ENCODE peak calls at places on chromosomes 11 and 22, in nine cellular contexts. One of them, this sample, is unnamed. For H3K4me1, the result is how much of the 10 kb centered on the place peaks cover.

GRCh38 chr11:87223816-87224215 is 186.1 kb downstream of the TMEM135 start:
- DNase-seq in MM.1S: no peak
- DNase-seq in naive thymus-derived CD4-positive, alpha-beta T cell: no peak
- DNase-seq in esophagus squamous epithelium: no peak
- DNase-seq in PC-9: no peak
- DNase-seq in breast epithelium: no peak
- DNase-seq in iPS DF 6.9: no peak
- DNase-seq in heart left ventricle: no peak
- DNase-seq in psoas muscle: no peak
- DNase-seq in this sample: no peak

GRCh38 chr11:114438303-114438702 is 964 bp upstream of the REXO2 start:
- DNase-seq in PC-9: peak
- DNase-seq in iPS DF 6.9: no peak
- DNase-seq in psoas muscle: no peak
- DNase-seq in naive thymus-derived CD4-positive, alpha-beta T cell: no peak
- DNase-seq in MM.1S: no peak
- DNase-seq in esophagus squamous epithelium: no peak
- DNase-seq in heart left ventricle: no peak
- DNase-seq in breast epithelium: no peak
- DNase-seq in this sample: no peak

GRCh38 chr11:93396356-93396755 is 65.8 kb downstream of the DEUP1 start:
- DNase-seq in PC-9: no peak
- DNase-seq in breast epithelium: no peak
- DNase-seq in psoas muscle: no peak
- DNase-seq in iPS DF 6.9: no peak
- DNase-seq in MM.1S: no peak
- DNase-seq in esophagus squamous epithelium: no peak
- DNase-seq in heart left ventricle: no peak
- DNase-seq in naive thymus-derived CD4-positive, alpha-beta T cell: no peak
- DNase-seq in this sample: no peak

GRCh38 chr22:44571566-44572413 is 73.8 kb upstream of the RTL6 start:
- DNase-seq in iPS DF 6.9: no peak
- DNase-seq in breast epithelium: no peak
- DNase-seq in heart left ventricle: peak
- DNase-seq in MM.1S: no peak
- DNase-seq in psoas muscle: peak
- DNase-seq in PC-9: no peak
- DNase-seq in esophagus squamous epithelium: no peak
- DNase-seq in naive thymus-derived CD4-positive, alpha-beta T cell: peak
- DNase-seq in this sample: no peak

GRCh38 chr22:17085277-17086091 is 684 bp downstream of the IL17RA start:
- DNase-seq in iPS DF 6.9: no peak
- DNase-seq in naive thymus-derived CD4-positive, alpha-beta T cell: peak
- DNase-seq in psoas muscle: peak
- DNase-seq in PC-9: no peak
- DNase-seq in breast epithelium: peak
- DNase-seq in heart left ventricle: peak
- DNase-seq in esophagus squamous epithelium: no peak
- DNase-seq in MM.1S: no peak
- DNase-seq in this sample: peak

GRCh38 chr22:24148586-24148985 is 32.7 kb upstream of the SUSD2 start:
- DNase-seq in PC-9: no peak
- DNase-seq in MM.1S: no peak
- DNase-seq in iPS DF 6.9: no peak
- DNase-seq in esophagus squamous epithelium: no peak
- DNase-seq in heart left ventricle: no peak
- DNase-seq in breast epithelium: no peak
- DNase-seq in psoas muscle: no peak
- DNase-seq in naive thymus-derived CD4-positive, alpha-beta T cell: no peak
- DNase-seq in this sample: no peak

GRCh38 chr11:103035656-103036434 is 56.1 kb downstream of the DCUN1D5 start:
- DNase-seq in heart left ventricle: no peak
- DNase-seq in PC-9: peak
- DNase-seq in naive thymus-derived CD4-positive, alpha-beta T cell: peak
- DNase-seq in breast epithelium: no peak
- DNase-seq in psoas muscle: no peak
- DNase-seq in iPS DF 6.9: peak
- DNase-seq in esophagus squamous epithelium: no peak
- DNase-seq in MM.1S: peak
- DNase-seq in this sample: peak

GRCh38 chr11:27040302-27041115 is at the start of gene BBOX1:
- DNase-seq in iPS DF 6.9: no peak
- DNase-seq in breast epithelium: peak
- DNase-seq in psoas muscle: no peak
- DNase-seq in MM.1S: no peak
- DNase-seq in heart left ventricle: no peak
- DNase-seq in esophagus squamous epithelium: no peak
- DNase-seq in PC-9: peak
- DNase-seq in naive thymus-derived CD4-positive, alpha-beta T cell: no peak
- DNase-seq in this sample: no peak

GRCh38 chr11:68036717-68037239 is 2.0 kb upstream of the TCIRG1 start:
- DNase-seq in naive thymus-derived CD4-positive, alpha-beta T cell: no peak
- DNase-seq in heart left ventricle: peak
- DNase-seq in esophagus squamous epithelium: no peak
- DNase-seq in iPS DF 6.9: no peak
- DNase-seq in psoas muscle: peak
- DNase-seq in MM.1S: no peak
- DNase-seq in breast epithelium: peak
- DNase-seq in PC-9: no peak
- DNase-seq in this sample: peak

GRCh38 chr11:74948546-74948897 is 369 bp downstream of the XRRA1 start:
- DNase-seq in MM.1S: no peak
- DNase-seq in naive thymus-derived CD4-positive, alpha-beta T cell: no peak
- DNase-seq in heart left ventricle: no peak
- DNase-seq in breast epithelium: no peak
- DNase-seq in iPS DF 6.9: no peak
- DNase-seq in esophagus squamous epithelium: no peak
- DNase-seq in psoas muscle: no peak
- DNase-seq in PC-9: peak
- DNase-seq in this sample: no peak

GRCh38 chr11:95485115-95485900 is 254.3 kb upstream of the SESN3 start:
- DNase-seq in esophagus squamous epithelium: no peak
- DNase-seq in MM.1S: no peak
- DNase-seq in PC-9: no peak
- DNase-seq in naive thymus-derived CD4-positive, alpha-beta T cell: no peak
- DNase-seq in breast epithelium: no peak
- DNase-seq in psoas muscle: no peak
- DNase-seq in iPS DF 6.9: no peak
- DNase-seq in heart left ventricle: no peak
- DNase-seq in this sample: no peak

GRCh38 chr11:124977006-124977405 is 23.0 kb downstream of the CCDC15 start:
- DNase-seq in esophagus squamous epithelium: no peak
- DNase-seq in psoas muscle: no peak
- DNase-seq in breast epithelium: no peak
- DNase-seq in iPS DF 6.9: no peak
- DNase-seq in naive thymus-derived CD4-positive, alpha-beta T cell: no peak
- DNase-seq in PC-9: no peak
- DNase-seq in MM.1S: no peak
- DNase-seq in heart left ventricle: no peak
- DNase-seq in this sample: no peak

GRCh38 chr11:75160328-75160757 is 9.4 kb downstream of the SLCO2B1 start:
- DNase-seq in MM.1S: no peak
- DNase-seq in heart left ventricle: no peak
- DNase-seq in naive thymus-derived CD4-positive, alpha-beta T cell: no peak
- DNase-seq in breast epithelium: no peak
- DNase-seq in PC-9: no peak
- DNase-seq in iPS DF 6.9: no peak
- DNase-seq in esophagus squamous epithelium: no peak
- DNase-seq in psoas muscle: no peak
- DNase-seq in this sample: no peak

GRCh38 chr22:45499746-45500145 is 2.9 kb upstream of the FBLN1 start:
- DNase-seq in psoas muscle: peak
- DNase-seq in PC-9: peak
- DNase-seq in naive thymus-derived CD4-positive, alpha-beta T cell: no peak
- DNase-seq in heart left ventricle: peak
- DNase-seq in iPS DF 6.9: no peak
- DNase-seq in breast epithelium: no peak
- DNase-seq in esophagus squamous epithelium: no peak
- DNase-seq in MM.1S: no peak
- DNase-seq in this sample: no peak

GRCh38 chr22:44224166-44224565 is 43.4 kb downstream of the PARVG start:
- DNase-seq in PC-9: no peak
- DNase-seq in psoas muscle: no peak
- DNase-seq in esophagus squamous epithelium: no peak
- DNase-seq in naive thymus-derived CD4-positive, alpha-beta T cell: peak
- DNase-seq in iPS DF 6.9: no peak
- DNase-seq in breast epithelium: peak
- DNase-seq in heart left ventricle: no peak
- DNase-seq in MM.1S: no peak
- DNase-seq in this sample: no peak

GRCh38 chr11:808427-809286 is 1.1 kb upstream of the RPLP2 start:
- DNase-seq in PC-9: peak
- DNase-seq in esophagus squamous epithelium: no peak
- DNase-seq in naive thymus-derived CD4-positive, alpha-beta T cell: no peak
- DNase-seq in breast epithelium: no peak
- DNase-seq in iPS DF 6.9: no peak
- DNase-seq in heart left ventricle: peak
- DNase-seq in psoas muscle: peak
- DNase-seq in MM.1S: peak
- DNase-seq in this sample: peak

GRCh38 chr11:3950996-3951662 is 95.7 kb downstream of the STIM1 start:
- DNase-seq in heart left ventricle: no peak
- DNase-seq in psoas muscle: no peak
- DNase-seq in MM.1S: peak
- DNase-seq in PC-9: no peak
- DNase-seq in breast epithelium: no peak
- DNase-seq in naive thymus-derived CD4-positive, alpha-beta T cell: no peak
- DNase-seq in esophagus squamous epithelium: no peak
- DNase-seq in iPS DF 6.9: peak
- DNase-seq in this sample: peak

GRCh38 chr11:23769214-23769613 is 727.6 kb upstream of the LUZP2 start:
- DNase-seq in heart left ventricle: no peak
- DNase-seq in MM.1S: no peak
- DNase-seq in esophagus squamous epithelium: no peak
- DNase-seq in breast epithelium: no peak
- DNase-seq in psoas muscle: no peak
- DNase-seq in naive thymus-derived CD4-positive, alpha-beta T cell: no peak
- DNase-seq in iPS DF 6.9: no peak
- DNase-seq in PC-9: no peak
- DNase-seq in this sample: no peak

GRCh38 chr11:66420671-66421476 is at the start of gene NPAS4:
- DNase-seq in breast epithelium: no peak
- DNase-seq in naive thymus-derived CD4-positive, alpha-beta T cell: no peak
- DNase-seq in MM.1S: no peak
- DNase-seq in esophagus squamous epithelium: no peak
- DNase-seq in heart left ventricle: no peak
- DNase-seq in PC-9: no peak
- DNase-seq in iPS DF 6.9: no peak
- DNase-seq in psoas muscle: no peak
- DNase-seq in this sample: no peak

GRCh38 chr11:93504110-93505095 is 38.8 kb downstream of the SMCO4 start:
- DNase-seq in esophagus squamous epithelium: no peak
- DNase-seq in MM.1S: no peak
- DNase-seq in naive thymus-derived CD4-positive, alpha-beta T cell: no peak
- DNase-seq in iPS DF 6.9: no peak
- DNase-seq in psoas muscle: no peak
- DNase-seq in breast epithelium: no peak
- DNase-seq in heart left ventricle: no peak
- DNase-seq in PC-9: no peak
- DNase-seq in this sample: no peak

GRCh38 chr11:133711545-133711944 is 133.8 kb downstream of the SPATA19 start:
- DNase-seq in psoas muscle: no peak
- DNase-seq in iPS DF 6.9: no peak
- DNase-seq in heart left ventricle: no peak
- DNase-seq in MM.1S: no peak
- DNase-seq in naive thymus-derived CD4-positive, alpha-beta T cell: no peak
- DNase-seq in esophagus squamous epithelium: no peak
- DNase-seq in breast epithelium: no peak
- DNase-seq in PC-9: no peak
- DNase-seq in this sample: no peak
- H3K4me3 ChIP-seq in psoas muscle: no peak
- H3K4me3 ChIP-seq in iPS DF 6.9: no peak
- H3K4me3 ChIP-seq in heart left ventricle: no peak
- H3K4me3 ChIP-seq in MM.1S: no peak
- H3K4me3 ChIP-seq in naive thymus-derived CD4-positive, alpha-beta T cell: no peak
- H3K4me3 ChIP-seq in esophagus squamous epithelium: no peak
- H3K4me3 ChIP-seq in breast epithelium: no peak
- H3K4me3 ChIP-seq in PC-9: no peak
- H3K4me3 ChIP-seq in this sample: no peak

GRCh38 chr11:64872790-64873488 is 5.5 kb downstream of the EHD1 start:
- DNase-seq in iPS DF 6.9: no peak
- DNase-seq in MM.1S: no peak
- DNase-seq in naive thymus-derived CD4-positive, alpha-beta T cell: no peak
- DNase-seq in breast epithelium: no peak
- DNase-seq in psoas muscle: no peak
- DNase-seq in heart left ventricle: no peak
- DNase-seq in PC-9: no peak
- DNase-seq in esophagus squamous epithelium: no peak
- DNase-seq in this sample: peak
- H3K4me1 ChIP-seq in iPS DF 6.9: under half
- H3K4me1 ChIP-seq in MM.1S: under half
- H3K4me1 ChIP-seq in naive thymus-derived CD4-positive, alpha-beta T cell: half or more
- H3K4me1 ChIP-seq in breast epithelium: under half
- H3K4me1 ChIP-seq in psoas muscle: half or more
- H3K4me1 ChIP-seq in heart left ventricle: half or more
- H3K4me1 ChIP-seq in PC-9: half or more
- H3K4me1 ChIP-seq in esophagus squamous epithelium: half or more
- H3K4me1 ChIP-seq in this sample: half or more

GRCh38 chr11:36449566-36450390 is 60.3 kb downstream of the TRAF6 start:
- DNase-seq in iPS DF 6.9: no peak
- DNase-seq in MM.1S: no peak
- DNase-seq in esophagus squamous epithelium: no peak
- DNase-seq in psoas muscle: no peak
- DNase-seq in heart left ventricle: no peak
- DNase-seq in breast epithelium: no peak
- DNase-seq in naive thymus-derived CD4-positive, alpha-beta T cell: no peak
- DNase-seq in PC-9: no peak
- DNase-seq in this sample: peak
- H3K27ac ChIP-seq in iPS DF 6.9: no peak
- H3K27ac ChIP-seq in MM.1S: no peak
- H3K27ac ChIP-seq in esophagus squamous epithelium: no peak
- H3K27ac ChIP-seq in psoas muscle: no peak
- H3K27ac ChIP-seq in heart left ventricle: no peak
- H3K27ac ChIP-seq in breast epithelium: no peak
- H3K27ac ChIP-seq in naive thymus-derived CD4-positive, alpha-beta T cell: no peak
- H3K27ac ChIP-seq in PC-9: no peak
- H3K27ac ChIP-seq in this sample: no peak

GRCh38 chr11:36380296-36381004 is 84.4 kb downstream of the PRR5L start:
- DNase-seq in naive thymus-derived CD4-positive, alpha-beta T cell: no peak
- DNase-seq in iPS DF 6.9: no peak
- DNase-seq in breast epithelium: no peak
- DNase-seq in psoas muscle: no peak
- DNase-seq in MM.1S: no peak
- DNase-seq in PC-9: no peak
- DNase-seq in heart left ventricle: no peak
- DNase-seq in esophagus squamous epithelium: no peak
- DNase-seq in this sample: no peak
- H3K4me3 ChIP-seq in naive thymus-derived CD4-positive, alpha-beta T cell: peak
- H3K4me3 ChIP-seq in iPS DF 6.9: no peak
- H3K4me3 ChIP-seq in breast epithelium: no peak
- H3K4me3 ChIP-seq in psoas muscle: no peak
- H3K4me3 ChIP-seq in MM.1S: no peak
- H3K4me3 ChIP-seq in PC-9: no peak
- H3K4me3 ChIP-seq in heart left ventricle: no peak
- H3K4me3 ChIP-seq in esophagus squamous epithelium: no peak
- H3K4me3 ChIP-seq in this sample: peak